ENCODE peak calls at places on chromosomes 7 and 10, in seven cellular contexts. One of them, this sample, is unnamed.

GRCh38 chr7:13602036-13602435 is 387.4 kb downstream of the ETV1 start:
- DNase-seq in GM20000: no peak
- DNase-seq in D721Med: no peak
- DNase-seq in thoracic aorta: no peak
- DNase-seq in PC-9: no peak
- DNase-seq in cardiac muscle cell: no peak
- DNase-seq in tibial artery: no peak
- DNase-seq in this sample: no peak

GRCh38 chr7:87648316-87648715 is 20.1 kb downstream of the RUNDC3B start:
- DNase-seq in GM20000: no peak
- DNase-seq in D721Med: no peak
- DNase-seq in thoracic aorta: no peak
- DNase-seq in PC-9: no peak
- DNase-seq in cardiac muscle cell: no peak
- DNase-seq in tibial artery: no peak
- DNase-seq in this sample: no peak

GRCh38 chr7:25775999-25776736 is 375.8 kb upstream of the NFE2L3 start:
- DNase-seq in GM20000: no peak
- DNase-seq in D721Med: no peak
- DNase-seq in thoracic aorta: no peak
- DNase-seq in PC-9: no peak
- DNase-seq in cardiac muscle cell: no peak
- DNase-seq in tibial artery: no peak
- DNase-seq in this sample: no peak

GRCh38 chr7:155001756-155002410 is 1.0 kb downstream of the PAXIP1 start:
- DNase-seq in GM20000: peak
- DNase-seq in D721Med: no peak
- DNase-seq in thoracic aorta: no peak
- DNase-seq in PC-9: no peak
- DNase-seq in cardiac muscle cell: no peak
- DNase-seq in tibial artery: no peak
- DNase-seq in this sample: no peak

GRCh38 chr7:30196408-30196807 is 61.6 kb downstream of the MTURN start:
- DNase-seq in GM20000: no peak
- DNase-seq in D721Med: no peak
- DNase-seq in thoracic aorta: no peak
- DNase-seq in PC-9: no peak
- DNase-seq in cardiac muscle cell: no peak
- DNase-seq in tibial artery: no peak
- DNase-seq in this sample: no peak

GRCh38 chr10:92699518-92700272 is 9.9 kb downstream of the HHEX start:
- DNase-seq in GM20000: peak
- DNase-seq in D721Med: no peak
- DNase-seq in thoracic aorta: no peak
- DNase-seq in PC-9: no peak
- DNase-seq in cardiac muscle cell: peak
- DNase-seq in tibial artery: no peak
- DNase-seq in this sample: no peak

GRCh38 chr7:91243591-91244368 is 20.5 kb upstream of the FZD1 start:
- DNase-seq in GM20000: no peak
- DNase-seq in D721Med: no peak
- DNase-seq in thoracic aorta: no peak
- DNase-seq in PC-9: no peak
- DNase-seq in cardiac muscle cell: no peak
- DNase-seq in tibial artery: no peak
- DNase-seq in this sample: no peak

GRCh38 chr10:70145166-70145665 is 1.3 kb downstream of the TYSND1 start:
- DNase-seq in GM20000: no peak
- DNase-seq in D721Med: no peak
- DNase-seq in thoracic aorta: no peak
- DNase-seq in PC-9: no peak
- DNase-seq in cardiac muscle cell: no peak
- DNase-seq in tibial artery: no peak
- DNase-seq in this sample: no peak

DNA sequence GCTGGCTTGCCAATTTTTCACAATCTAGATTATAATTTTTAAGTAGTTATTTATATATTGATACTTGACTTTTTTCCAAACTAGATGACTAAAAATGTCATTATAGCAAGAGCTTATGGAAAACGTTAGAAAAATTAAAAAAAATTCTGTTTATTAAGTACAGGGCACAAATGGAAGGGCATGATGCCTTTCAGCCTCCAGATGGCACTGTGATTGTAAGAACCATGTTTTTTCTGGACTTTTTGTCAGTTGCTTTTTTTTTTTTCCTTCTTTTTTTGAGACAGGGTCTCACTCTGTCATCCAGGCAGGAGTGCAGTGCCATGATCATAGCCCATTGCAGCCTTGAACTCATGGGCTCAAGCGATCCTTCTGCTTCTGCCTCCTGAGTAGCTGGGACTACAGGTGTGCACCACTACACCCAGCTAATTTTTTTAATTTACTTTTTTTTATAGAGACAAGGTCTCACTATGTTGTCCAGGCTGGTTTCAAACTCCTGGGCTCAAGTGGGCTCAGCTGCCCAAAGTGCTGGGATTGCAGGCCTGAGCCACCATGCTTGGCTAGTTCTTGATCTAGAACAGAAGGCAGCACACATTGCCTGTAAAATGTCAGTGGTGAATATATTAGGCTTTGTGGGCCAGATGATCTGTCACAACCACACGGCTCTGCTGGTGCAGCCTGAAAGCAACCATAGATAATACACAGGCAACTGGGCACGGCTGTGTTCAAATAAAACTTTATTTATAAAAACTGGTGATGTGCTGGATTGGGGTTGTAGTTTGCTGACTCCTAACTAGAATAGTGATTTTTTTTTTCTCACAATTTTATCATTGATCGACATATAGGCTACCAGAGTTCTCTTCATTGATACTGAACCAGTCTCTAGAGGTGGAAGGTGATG is 27.4 kb downstream of the UCMA start:
- DNase-seq in GM20000: no peak
- DNase-seq in D721Med: no peak
- DNase-seq in thoracic aorta: no peak
- DNase-seq in PC-9: no peak
- DNase-seq in cardiac muscle cell: peak
- DNase-seq in tibial artery: peak
- DNase-seq in this sample: no peak
- TF ChIP-seq CTCF in GM20000: peak
- TF ChIP-seq CTCF in D721Med: peak
- TF ChIP-seq CTCF in thoracic aorta: peak
- TF ChIP-seq CTCF in PC-9: peak
- TF ChIP-seq CTCF in cardiac muscle cell: peak
- TF ChIP-seq CTCF in tibial artery: no peak
- TF ChIP-seq CTCF in this sample: peak

DNA sequence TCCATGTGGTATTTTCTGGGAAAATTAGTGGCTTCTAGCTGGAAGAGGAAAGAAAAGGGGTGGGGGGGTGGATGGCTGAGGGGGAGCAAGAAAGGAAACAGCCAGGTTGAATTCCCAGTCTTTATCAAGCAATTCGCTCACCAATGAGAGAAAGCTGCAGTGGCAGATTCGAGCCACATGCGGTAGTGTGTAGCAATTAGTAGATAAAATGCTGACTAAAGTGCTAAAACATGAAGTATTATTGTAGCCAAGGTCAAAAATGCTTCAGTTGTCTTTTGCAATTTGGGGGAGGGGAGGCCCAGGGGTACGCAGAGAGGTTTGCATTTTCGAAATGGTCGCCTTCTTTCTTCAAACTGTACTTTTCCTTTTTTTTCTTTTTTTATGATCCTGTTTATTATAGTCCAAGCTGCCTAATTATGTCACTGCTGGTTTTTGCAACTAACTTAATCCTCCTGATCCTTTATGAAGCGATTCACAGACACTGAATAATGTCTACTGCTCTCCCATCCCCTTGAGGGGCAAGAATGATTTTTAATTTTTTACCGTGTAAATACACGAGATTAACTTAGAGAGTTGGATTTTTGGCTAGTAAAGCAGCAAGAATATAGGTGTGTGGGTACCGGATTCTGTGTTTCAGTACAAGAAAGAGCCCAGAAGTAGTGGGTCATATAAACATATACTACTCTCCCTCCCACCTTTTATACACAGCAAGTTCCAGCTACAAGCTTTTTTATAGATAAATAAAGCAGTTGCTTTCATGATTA is 3.6 kb upstream of the ARID5B start:
- DNase-seq in GM20000: no peak
- DNase-seq in D721Med: no peak
- DNase-seq in thoracic aorta: no peak
- DNase-seq in PC-9: no peak
- DNase-seq in cardiac muscle cell: peak
- DNase-seq in tibial artery: no peak
- DNase-seq in this sample: no peak
- TF ChIP-seq CTCF in GM20000: no peak
- TF ChIP-seq CTCF in D721Med: no peak
- TF ChIP-seq CTCF in thoracic aorta: peak
- TF ChIP-seq CTCF in PC-9: no peak
- TF ChIP-seq CTCF in cardiac muscle cell: peak
- TF ChIP-seq CTCF in tibial artery: peak
- TF ChIP-seq CTCF in this sample: no peak

DNA sequence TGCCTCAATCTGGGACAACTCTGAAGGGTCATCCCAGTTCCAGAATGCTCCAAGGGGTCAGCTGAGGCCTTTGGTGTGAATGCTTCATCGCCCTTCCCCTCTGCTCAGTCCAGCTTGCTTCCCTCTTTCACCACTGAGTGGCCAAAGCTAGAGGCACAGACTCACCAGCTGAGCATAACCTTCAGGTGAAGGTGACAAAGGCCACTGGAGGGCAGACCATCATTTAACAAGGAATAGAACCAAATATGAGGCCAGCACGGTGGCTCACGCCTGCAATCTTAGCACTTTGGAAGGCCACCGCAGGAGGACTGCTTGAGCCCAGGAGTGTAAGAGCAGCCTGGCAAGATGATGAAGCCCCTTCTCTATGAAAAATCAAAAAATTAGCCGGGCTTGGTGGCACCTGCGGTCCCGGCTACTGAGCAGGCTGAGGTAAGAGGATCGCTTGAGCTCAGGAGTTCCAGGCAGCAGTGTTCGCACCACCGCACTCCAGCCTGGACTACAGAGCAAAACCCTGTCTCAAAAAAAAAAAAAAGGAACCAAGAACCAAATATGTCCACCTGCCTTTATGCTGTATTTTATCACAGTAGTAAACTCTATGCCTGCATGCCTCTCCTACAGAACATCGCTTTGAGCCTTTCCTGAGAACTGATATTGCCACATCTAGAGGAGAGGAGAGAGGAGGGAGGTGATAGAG is 13.4 kb downstream of the PRKAG2 start:
- DNase-seq in GM20000: no peak
- DNase-seq in D721Med: no peak
- DNase-seq in thoracic aorta: no peak
- DNase-seq in PC-9: no peak
- DNase-seq in cardiac muscle cell: peak
- DNase-seq in tibial artery: no peak
- DNase-seq in this sample: no peak
- TF ChIP-seq CTCF in GM20000: no peak
- TF ChIP-seq CTCF in D721Med: no peak
- TF ChIP-seq CTCF in thoracic aorta: no peak
- TF ChIP-seq CTCF in PC-9: no peak
- TF ChIP-seq CTCF in cardiac muscle cell: no peak
- TF ChIP-seq CTCF in tibial artery: no peak
- TF ChIP-seq CTCF in this sample: no peak

DNA sequence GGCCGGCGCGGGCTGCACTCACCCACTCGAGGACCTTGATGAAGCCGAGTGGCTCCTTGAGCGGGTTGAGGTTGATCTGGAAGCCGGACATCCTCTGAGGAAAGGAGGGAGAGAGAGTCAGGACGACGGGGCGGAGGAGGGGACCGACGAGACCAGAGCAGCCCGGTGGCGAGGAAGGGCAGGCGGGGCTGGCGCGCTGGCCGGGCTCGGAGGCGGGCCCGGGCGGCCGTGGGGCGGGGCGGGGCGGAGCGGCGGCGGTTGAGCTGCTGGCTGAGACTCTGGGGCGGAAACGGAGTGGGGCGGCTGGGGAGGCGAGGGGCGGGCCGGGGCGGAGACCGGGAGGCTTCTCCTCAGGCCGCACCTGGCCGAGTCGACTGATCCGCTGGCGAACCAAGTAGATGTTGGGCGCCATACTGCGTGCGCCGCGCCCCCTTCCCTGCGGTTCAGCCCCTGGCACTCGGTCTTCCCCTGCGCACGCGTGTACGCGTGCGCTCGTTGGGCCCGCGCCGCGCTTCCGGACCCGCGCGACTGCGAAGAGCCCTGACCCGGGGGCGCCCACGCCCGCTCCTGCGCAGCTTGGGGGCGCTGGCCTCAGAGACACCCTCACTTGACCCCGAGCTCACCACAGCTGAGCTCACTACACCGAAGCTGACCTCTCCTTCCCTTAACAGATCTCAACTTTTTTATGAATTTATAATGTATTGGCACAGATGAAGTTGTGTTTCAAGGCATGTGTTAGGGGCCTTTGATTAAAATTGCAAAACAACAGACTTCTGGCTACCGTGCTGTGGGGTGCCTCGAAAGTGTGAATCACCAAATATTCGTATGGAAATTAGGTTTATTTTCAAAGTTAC is at the start of gene SYPL1:
- DNase-seq in GM20000: peak
- DNase-seq in D721Med: peak
- DNase-seq in thoracic aorta: peak
- DNase-seq in PC-9: peak
- DNase-seq in cardiac muscle cell: peak
- DNase-seq in tibial artery: peak
- DNase-seq in this sample: peak
- TF ChIP-seq CTCF in GM20000: no peak
- TF ChIP-seq CTCF in D721Med: no peak
- TF ChIP-seq CTCF in thoracic aorta: no peak
- TF ChIP-seq CTCF in PC-9: no peak
- TF ChIP-seq CTCF in cardiac muscle cell: no peak
- TF ChIP-seq CTCF in tibial artery: no peak
- TF ChIP-seq CTCF in this sample: no peak